ENCODE peak calls at places on chromosomes 5 and 9, in six cellular contexts. W, Y, B, A, F and O are unnamed samples.

GRCh38 chr5:178057839-178058238 is 55.5 kb upstream of the N4BP3 start:
- DNase-seq in Y (no peak), A (no peak), W (no peak), B (no peak), F (no peak), O (no peak)

GRCh38 chr5:177490311-177490991 is 7.0 kb downstream of the PDLIM7 start:
- DNase-seq in Y (no peak), W (no peak), F (no peak), B (no peak), A (peak), O (no peak)

GRCh38 chr9:26946753-26947727 is at the start of gene PLAA:
- DNase-seq in A (peak), Y (peak), W (peak), B (peak), F (peak), O (peak)

GRCh38 chr5:150522504-150523464 is 14.9 kb downstream of the NDST1 start:
- DNase-seq in Y (no peak), F (no peak), A (no peak), W (no peak), B (no peak), O (no peak)

GRCh38 chr5:176682016-176682531 is 34.8 kb downstream of the TSPAN17 start:
- DNase-seq in Y (no peak), F (no peak), B (no peak), W (no peak), A (no peak), O (no peak)

GRCh38 chr5:446864-447263 is 3.9 kb downstream of the EXOC3 start:
- DNase-seq in F (peak), B (no peak), A (peak), Y (no peak), W (peak), O (peak)

GRCh38 chr5:150523472-150524350 is 15.8 kb downstream of the NDST1 start:
- DNase-seq in B (peak), Y (no peak), W (peak), F (peak), A (peak), O (no peak)

GRCh38 chr5:107032629-107033028 is 638.1 kb downstream of the EFNA5 start:
- DNase-seq in A (no peak), Y (no peak), B (no peak), F (no peak), W (no peak), O (no peak)

GRCh38 chr5:52776116-52776515 is 11.6 kb upstream of the ITGA1 start:
- DNase-seq in B (no peak), W (no peak), A (no peak), Y (no peak), F (no peak), O (no peak)

GRCh38 chr5:171129308-171129707 is 179.7 kb upstream of the TLX3 start:
- DNase-seq in F (no peak), W (no peak), Y (no peak), A (no peak), B (no peak), O (no peak)

GRCh38 chr9:99134893-99135341 is 30.0 kb downstream of the TGFBR1 start:
- DNase-seq in Y (no peak), F (peak), B (peak), A (no peak), W (no peak), O (no peak)

GRCh38 chr5:9544502-9545300 is 1.2 kb downstream of the SEMA5A start:
- DNase-seq in F (peak), A (peak), B (peak), W (no peak), Y (peak), O (peak)

GRCh38 chr9:124007157-124007460 is 4.5 kb upstream of the LHX2 start:
- DNase-seq in A (no peak), Y (no peak), F (no peak), B (no peak), W (no peak), O (no peak)

GRCh38 chr5:135883026-135883425 is 12.6 kb downstream of the IL9 start:
- DNase-seq in Y (no peak), F (no peak), A (no peak), B (no peak), W (no peak), O (no peak)

GRCh38 chr5:68330564-68330963 is 115.0 kb downstream of the PIK3R1 start:
- DNase-seq in W (no peak), B (no peak), A (no peak), F (peak), Y (no peak), O (no peak)

GRCh38 chr9:89252910-89253309 is 58.1 kb upstream of the CKS2 start:
- DNase-seq in F (no peak), Y (no peak), B (no peak), A (no peak), W (no peak), O (no peak)

GRCh38 chr9:127139775-127140174 is 17.3 kb upstream of the ANGPTL2 start:
- DNase-seq in W (no peak), B (no peak), A (no peak), F (no peak), Y (no peak), O (peak)

GRCh38 chr5:96991708-96992107 is 55.8 kb downstream of the LNPEP start:
- DNase-seq in W (no peak), F (no peak), B (no peak), Y (no peak), A (no peak), O (no peak)
- TF ChIP-seq CTCF in W (no peak), F (no peak), B (no peak), Y (no peak), A (no peak), O (no peak)

GRCh38 chr9:136118367-136119258 is at the start of gene TMEM250:
- DNase-seq in B (peak), A (peak), W (peak), F (peak), Y (peak), O (peak)
- TF ChIP-seq CTCF in B (peak), A (peak), W (no peak), F (no peak), Y (peak), O (no peak)

DNA sequence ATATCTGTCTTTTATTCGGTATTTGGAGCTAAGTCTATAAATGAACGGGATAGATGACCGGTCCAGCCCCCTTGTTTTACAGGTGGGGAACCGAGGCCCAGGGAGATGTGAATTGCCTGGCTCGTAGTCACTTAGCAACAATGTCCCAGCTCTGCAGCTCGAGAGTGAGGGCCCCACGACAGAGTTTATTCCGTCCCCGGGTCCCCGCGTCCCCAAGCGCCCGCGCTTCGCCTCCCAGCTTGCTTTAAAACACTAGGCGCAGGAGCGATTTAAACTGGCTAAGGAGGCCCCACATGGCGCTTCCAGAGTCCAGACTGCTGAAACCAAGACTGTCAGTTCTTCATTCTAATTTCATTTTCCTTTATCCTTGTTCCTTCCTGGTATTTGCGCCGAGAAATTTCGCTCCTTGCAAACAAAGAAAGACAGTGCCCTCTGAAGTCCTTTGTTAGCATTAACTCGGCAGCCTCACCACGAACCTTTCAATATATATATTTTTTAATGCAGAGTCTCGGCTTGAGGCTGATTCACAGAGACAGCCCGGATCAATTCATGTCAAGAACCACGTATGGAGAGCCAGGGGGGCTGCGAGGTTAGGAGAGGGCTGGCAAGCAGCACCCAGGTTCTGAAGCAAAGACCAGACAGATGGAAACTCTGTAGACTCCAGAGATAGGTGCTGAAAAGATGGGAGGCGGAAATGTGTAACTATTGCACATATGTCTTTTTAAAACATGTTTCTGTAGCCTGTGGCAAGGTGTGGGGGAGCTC is 1.4 kb upstream of the ENC1 start:
- DNase-seq in B (peak), F (peak), Y (no peak), A (peak), W (peak), O (peak)
- TF ChIP-seq CTCF in B (peak), F (peak), Y (peak), A (peak), W (peak), O (peak)

GRCh38 chr5:80481019-80481893 is 6.6 kb upstream of the FAM151B start:
- DNase-seq in Y (no peak), W (peak), B (peak), A (no peak), F (peak), O (no peak)
- TF ChIP-seq CTCF in Y (peak), W (peak), B (peak), A (peak), F (peak), O (peak)

DNA sequence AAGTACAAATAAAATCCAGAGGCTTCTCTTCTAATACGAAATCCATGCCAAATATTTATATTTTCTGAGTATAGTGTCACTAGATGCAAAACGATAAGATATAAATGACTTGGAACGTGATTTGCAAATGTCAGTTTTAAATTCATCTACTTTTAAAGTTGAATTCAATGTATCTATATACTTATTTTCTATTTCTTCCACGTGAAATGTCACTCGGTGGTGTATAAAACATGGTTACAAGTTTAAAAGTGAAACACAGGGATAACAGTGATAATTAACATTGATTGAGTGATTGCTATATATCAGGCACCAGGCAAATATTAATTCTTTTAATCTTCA is 54.8 kb downstream of the HINT1 start:
- DNase-seq in Y (no peak), A (no peak), W (no peak), B (no peak), F (no peak), O (no peak)
- TF ChIP-seq CTCF in Y (no peak), A (no peak), W (no peak), B (no peak), F (no peak), O (no peak)

GRCh38 chr5:39219433-39219832 is at the start of gene FYB1:
- DNase-seq in B (no peak), A (peak), F (peak), Y (no peak), W (no peak), O (no peak)

GRCh38 chr5:39215857-39216256 is 3.5 kb downstream of the FYB1 start:
- DNase-seq in W (no peak), F (no peak), Y (no peak), B (no peak), A (no peak), O (no peak)

GRCh38 chr5:39218482-39219381 is 631 bp downstream of the FYB1 start:
- DNase-seq in A (peak), B (no peak), F (peak), Y (no peak), W (no peak), O (no peak)

GRCh38 chr5:39216621-39217020 is 2.7 kb downstream of the FYB1 start:
- DNase-seq in F (no peak), W (no peak), B (no peak), A (no peak), Y (no peak), O (no peak)

GRCh38 chr5:39217365-39218281 is 1.7 kb downstream of the FYB1 start:
- DNase-seq in B (peak), A (peak), F (peak), Y (peak), W (peak), O (peak)
- TF ChIP-seq CTCF in B (peak), A (peak), F (peak), Y (peak), W (peak), O (peak)

DNA sequence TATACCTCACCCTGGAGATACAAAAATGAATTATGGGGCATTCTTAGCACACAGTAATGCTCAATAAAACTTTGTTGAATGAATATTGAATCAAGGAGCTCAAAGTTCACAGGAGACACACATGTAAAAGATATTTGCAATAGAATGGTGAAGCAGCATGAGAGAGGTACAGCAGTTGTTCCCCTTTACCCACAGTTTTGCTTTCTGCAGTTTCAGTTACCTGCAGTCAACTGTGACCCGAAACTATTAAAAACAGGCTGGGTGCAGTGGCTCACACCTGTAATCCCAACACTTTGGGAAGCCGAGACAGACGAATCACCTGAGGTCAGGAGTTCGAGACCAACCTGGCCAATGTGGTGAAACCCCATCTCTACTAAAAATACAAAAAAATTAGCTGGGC is 2.4 kb upstream of the OR5C1 start:
- DNase-seq in W (no peak), F (no peak), B (no peak), Y (no peak), A (no peak), O (no peak)
- TF ChIP-seq CTCF in W (no peak), F (no peak), B (no peak), Y (no peak), A (no peak), O (no peak)

GRCh38 chr9:132855904-132856303 is 22.2 kb downstream of the AK8 start:
- DNase-seq in B (no peak), Y (no peak), W (no peak), F (no peak), A (no peak), O (no peak)

GRCh38 chr9:132854832-132855231 is 23.3 kb downstream of the AK8 start:
- DNase-seq in Y (no peak), W (no peak), B (no peak), F (no peak), A (no peak), O (no peak)

GRCh38 chr9:132857031-132857430 is 21.1 kb downstream of the AK8 start:
- DNase-seq in B (peak), A (peak), Y (no peak), F (peak), W (no peak), O (no peak)

GRCh38 chr9:132858756-132859155 is 19.3 kb downstream of the AK8 start:
- DNase-seq in F (no peak), Y (no peak), W (no peak), B (no peak), A (no peak), O (no peak)

GRCh38 chr9:132857601-132858342 is 20.3 kb downstream of the AK8 start:
- DNase-seq in Y (no peak), F (peak), W (peak), B (peak), A (no peak), O (no peak)
- TF ChIP-seq CTCF in Y (no peak), F (peak), W (peak), B (peak), A (no peak), O (peak)